ENCODE peak calls at places on chromosomes 3 and 15, in ten cellular contexts. Y is mesendoderm; W is hepatocyte; M is effector memory CD4-positive, alpha-beta T cell; B is tibial nerve; T is CD4-positive, CD25-positive, alpha-beta regulatory T cell; O is mesenchymal stem cell; P is mucosa of descending colon; Q is brain microvascular endothelial cell; E is psoas muscle. R is an unnamed sample. For H3K36me3, the result is how much of the 10 kb centered on the place peaks cover.

GRCh38 chr15:70251246-70251990 is 153.7 kb upstream of the TLE3 start:
- DNase-seq in B (no peak), T (no peak), W (peak), O (no peak), E (no peak), Y (no peak), M (no peak), P (no peak), Q (no peak), R (no peak)

GRCh38 chr3:194869482-194870169 is 183.9 kb downstream of the FAM43A start:
- DNase-seq in T (no peak), O (peak), E (no peak), Q (peak), B (no peak), Y (no peak), W (no peak), M (no peak), P (no peak), R (no peak)

GRCh38 chr15:43520138-43520537 is 2.7 kb downstream of the MAP1A start:
- DNase-seq in P (no peak), Q (no peak), W (no peak), E (no peak), B (no peak), T (no peak), O (no peak), M (no peak), Y (no peak), R (no peak)

GRCh38 chr15:70892912-70893560 is 410 bp downstream of the LRRC49 start:
- DNase-seq in M (no peak), W (peak), O (peak), P (peak), Y (peak), Q (peak), E (no peak), B (no peak), T (no peak), R (no peak)

GRCh38 chr3:149180057-149180573 is 41.5 kb downstream of the CP start:
- DNase-seq in Y (no peak), P (no peak), T (no peak), W (peak), M (no peak), Q (peak), E (peak), O (peak), B (peak), R (no peak)

GRCh38 chr3:128395500-128396125 is 71.1 kb downstream of the DNAJB8 start:
- DNase-seq in O (no peak), Y (peak), B (peak), E (peak), M (no peak), P (no peak), Q (peak), W (no peak), T (no peak), R (no peak)

GRCh38 chr3:116815831-116816588 is 106.4 kb downstream of the TUSC7 start:
- DNase-seq in Y (no peak), E (no peak), O (peak), Q (no peak), M (no peak), T (no peak), P (no peak), W (peak), B (no peak), R (no peak)

GRCh38 chr15:74826372-74826819 is at the start of gene CPLX3:
- DNase-seq in Q (no peak), B (no peak), T (no peak), M (no peak), Y (no peak), O (peak), E (peak), W (peak), P (peak), R (peak)

GRCh38 chr3:51777985-51778384 is 1.1 kb downstream of the IQCF6 start:
- DNase-seq in E (peak), O (no peak), B (no peak), W (no peak), T (no peak), P (no peak), Q (no peak), Y (no peak), M (no peak), R (no peak)

GRCh38 chr15:57198654-57199241 is 177.6 kb upstream of the CGNL1 start:
- DNase-seq in B (no peak), Q (no peak), P (no peak), W (no peak), Y (peak), O (no peak), T (no peak), E (no peak), M (no peak), R (no peak)

GRCh38 chr15:69997701-69998273 is 99.9 kb downstream of the TLE3 start:
- DNase-seq in O (peak), W (peak), Q (peak), E (peak), B (no peak), T (no peak), Y (no peak), P (peak), M (no peak), R (no peak)

GRCh38 chr3:129605593-129606521 is 619 bp downstream of the PLXND1 start:
- DNase-seq in M (no peak), W (peak), Q (no peak), O (peak), P (peak), B (peak), Y (peak), T (peak), E (peak), R (peak)

GRCh38 chr3:114212646-114213045 is 24.7 kb downstream of the ZNF80 start:
- DNase-seq in B (no peak), T (no peak), O (no peak), W (no peak), Y (peak), Q (no peak), P (no peak), E (no peak), M (no peak), R (no peak)

GRCh38 chr3:31724681-31725080 is 192.0 kb downstream of the STT3B start:
- DNase-seq in Y (peak), O (peak), T (peak), W (peak), E (no peak), M (no peak), P (no peak), Q (no peak), B (no peak), R (no peak)

GRCh38 chr3:138646008-138646407 is 37.4 kb downstream of the FAIM start:
- DNase-seq in B (no peak), M (no peak), E (no peak), T (no peak), W (no peak), P (no peak), Y (no peak), O (no peak), Q (no peak), R (no peak)

GRCh38 chr3:158651192-158651591 is 6.9 kb downstream of the GFM1 start:
- DNase-seq in O (no peak), E (no peak), W (no peak), M (no peak), Y (no peak), T (no peak), P (no peak), Q (no peak), B (no peak), R (no peak)

GRCh38 chr3:96813820-96814580 is 394 bp upstream of the EPHA6 start:
- DNase-seq in E (peak), T (peak), Y (peak), P (peak), O (peak), Q (peak), M (no peak), W (peak), B (no peak), R (no peak)

GRCh38 chr3:18988619-18989229 is 159.6 kb upstream of the KCNH8 start:
- DNase-seq in Y (peak), Q (no peak), O (peak), W (peak), T (peak), M (no peak), E (no peak), P (no peak), B (no peak), R (no peak)

GRCh38 chr3:139319428-139320402 is 24.1 kb upstream of the MRPS22 start:
- DNase-seq in P (no peak), T (no peak), E (no peak), Q (no peak), M (no peak), O (no peak), B (no peak), W (no peak), Y (peak), R (no peak)

GRCh38 chr15:77543159-77543882 is 89.4 kb downstream of the LINGO1 start:
- DNase-seq in E (peak), B (peak), M (peak), Q (peak), Y (peak), P (peak), O (peak), T (peak), W (peak), R (peak)

GRCh38 chr3:152960684-152961083 is 125.8 kb downstream of the P2RY1 start:
- DNase-seq in Y (no peak), B (no peak), W (no peak), P (no peak), E (no peak), Q (no peak), O (no peak), M (no peak), T (no peak), R (no peak)

GRCh38 chr3:160857476-160857875 is 101.4 kb downstream of the PPM1L start:
- DNase-seq in Q (no peak), W (no peak), O (no peak), E (no peak), Y (no peak), B (no peak), P (no peak), M (no peak), T (no peak), R (no peak)

GRCh38 chr3:30073622-30074021 is 532.8 kb upstream of the TGFBR2 start:
- DNase-seq in P (no peak), M (no peak), W (peak), Q (no peak), T (no peak), Y (no peak), B (no peak), E (no peak), O (peak), R (no peak)

GRCh38 chr3:49840371-49840770 is 16.0 kb downstream of the TRAIP start:
- DNase-seq in Y (no peak), M (no peak), E (no peak), Q (no peak), T (no peak), W (no peak), P (no peak), B (no peak), O (no peak), R (no peak)

GRCh38 chr3:195458188-195458800 is 15.5 kb upstream of the ACAP2 start:
- DNase-seq in B (no peak), W (no peak), E (no peak), M (no peak), T (peak), Y (no peak), O (peak), P (no peak), Q (no peak), R (peak)

GRCh38 chr3:59318881-59319280 is 269.1 kb upstream of the CFAP20DC start:
- DNase-seq in E (no peak), T (no peak), B (no peak), M (no peak), P (no peak), Y (no peak), O (no peak), Q (peak), W (no peak), R (no peak)

GRCh38 chr3:43152649-43153048 is 46.8 kb upstream of the POMGNT2 start:
- DNase-seq in B (no peak), E (no peak), P (no peak), T (no peak), W (peak), Y (no peak), Q (no peak), O (peak), M (no peak), R (no peak)

GRCh38 chr15:70447511-70447910 is 315.8 kb downstream of the UACA start:
- DNase-seq in Y (no peak), O (no peak), M (no peak), W (no peak), E (no peak), Q (no peak), T (peak), B (no peak), P (no peak), R (no peak)

GRCh38 chr15:63372753-63373152 is 8.9 kb downstream of the CA12 start:
- DNase-seq in M (no peak), Y (no peak), Q (no peak), E (no peak), O (peak), W (no peak), T (no peak), B (no peak), P (no peak), R (no peak)

GRCh38 chr15:72784233-72784876 is 797 bp upstream of the ADPGK start:
- DNase-seq in M (no peak), Q (peak), E (no peak), Y (peak), B (no peak), W (peak), O (peak), T (peak), P (no peak), R (no peak)

DNA sequence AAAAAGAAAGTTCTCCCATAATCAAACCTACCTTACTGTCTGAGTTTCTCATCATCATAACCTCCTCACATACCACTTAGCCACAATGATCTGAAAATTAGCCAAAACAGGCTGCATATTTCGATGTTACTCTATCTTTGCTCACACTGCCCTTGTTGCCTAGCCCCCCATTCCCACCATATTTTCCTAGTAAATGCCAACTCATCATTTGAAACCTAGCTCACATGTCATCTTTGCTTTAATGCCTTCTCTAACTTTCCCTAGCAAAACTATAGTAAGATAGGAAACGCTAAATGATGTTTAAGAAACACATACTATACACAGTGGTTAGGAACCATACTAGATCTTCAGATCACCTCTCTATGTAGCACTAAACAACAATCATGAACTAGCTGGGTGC is 64.9 kb downstream of the INO80 start:
- DNase-seq in Q (no peak), M (no peak), Y (no peak), B (no peak), P (no peak), E (no peak), T (no peak), O (no peak), W (no peak), R (no peak)
- H3K36me3 ChIP-seq in Q (half or more), M (half or more), Y (under half), B (half or more), P (under half), E (under half), T (half or more), O (under half), W (under half), R (under half)

GRCh38 chr3:38006445-38006995 is 15.9 kb downstream of the VILL start:
- DNase-seq in P (peak), Y (no peak), O (no peak), E (no peak), B (no peak), M (no peak), W (no peak), Q (no peak), T (no peak), R (no peak)

GRCh38 chr3:38007754-38008090 is 17.1 kb downstream of the VILL start:
- DNase-seq in Y (no peak), B (no peak), E (no peak), Q (no peak), O (no peak), M (no peak), T (no peak), W (no peak), P (peak), R (no peak)

GRCh38 chr3:38008971-38009580 is 18.5 kb downstream of the VILL start:
- DNase-seq in Y (no peak), P (peak), M (no peak), E (no peak), B (no peak), Q (no peak), T (no peak), W (no peak), O (no peak), R (no peak)

GRCh38 chr3:38009807-38010591 is 19.4 kb downstream of the VILL start:
- DNase-seq in W (no peak), O (no peak), B (no peak), Q (no peak), M (no peak), P (peak), E (no peak), T (no peak), Y (no peak), R (no peak)

GRCh38 chr3:38008191-38008701 is 17.7 kb downstream of the VILL start:
- DNase-seq in O (no peak), W (no peak), T (no peak), Q (no peak), P (peak), E (no peak), M (no peak), B (no peak), Y (no peak), R (no peak)
- H3K36me3 ChIP-seq in O (half or more), W (under half), T (under half), Q (under half), P (under half), E (under half), M (under half), B (half or more), Y (under half), R (under half)

GRCh38 chr3:10272977-10273376 is 19.8 kb downstream of the GHRL start:
- DNase-seq in Q (no peak), T (no peak), E (no peak), W (no peak), P (no peak), M (no peak), O (no peak), Y (no peak), B (no peak), R (no peak)
- H3K36me3 ChIP-seq in Q (under half), T (half or more), E (under half), W (under half), P (under half), M (half or more), O (half or more), Y (under half), B (half or more), R (under half)

DNA sequence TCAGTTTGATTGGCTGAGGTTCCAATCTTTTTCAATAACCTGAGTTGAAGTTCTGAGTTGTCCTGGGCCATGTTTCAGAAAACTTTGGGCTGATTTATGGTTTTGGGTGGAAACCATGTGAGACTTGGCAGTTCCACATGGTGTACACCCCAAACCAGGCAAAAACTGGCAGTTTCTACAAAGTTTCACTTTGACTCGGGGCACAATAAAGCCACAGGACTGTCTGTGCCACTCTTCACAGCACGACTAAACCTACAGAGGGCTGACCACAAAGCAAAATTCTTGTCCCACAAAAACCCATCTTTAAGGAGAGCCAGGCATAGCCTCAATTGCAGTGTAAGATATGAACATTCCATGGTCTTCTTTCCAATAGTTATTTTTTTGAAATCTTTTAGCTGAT is 155.0 kb downstream of the DUT start:
- DNase-seq in E (no peak), Y (no peak), P (no peak), W (no peak), O (no peak), B (no peak), Q (no peak), M (no peak), T (peak), R (no peak)
- H3K36me3 ChIP-seq in E (under half), Y (under half), P (under half), W (under half), O (under half), B (half or more), Q (half or more), M (under half), T (under half), R (under half)

GRCh38 chr15:62272290-62272689 is 107.2 kb upstream of the C2CD4B start:
- DNase-seq in M (no peak), E (no peak), B (no peak), O (no peak), W (no peak), Q (no peak), T (no peak), Y (no peak), P (no peak), R (no peak)
- H3K36me3 ChIP-seq in M (under half), E (under half), B (under half), O (under half), W (under half), Q (under half), T (under half), Y (under half), P (under half), R (under half)

DNA sequence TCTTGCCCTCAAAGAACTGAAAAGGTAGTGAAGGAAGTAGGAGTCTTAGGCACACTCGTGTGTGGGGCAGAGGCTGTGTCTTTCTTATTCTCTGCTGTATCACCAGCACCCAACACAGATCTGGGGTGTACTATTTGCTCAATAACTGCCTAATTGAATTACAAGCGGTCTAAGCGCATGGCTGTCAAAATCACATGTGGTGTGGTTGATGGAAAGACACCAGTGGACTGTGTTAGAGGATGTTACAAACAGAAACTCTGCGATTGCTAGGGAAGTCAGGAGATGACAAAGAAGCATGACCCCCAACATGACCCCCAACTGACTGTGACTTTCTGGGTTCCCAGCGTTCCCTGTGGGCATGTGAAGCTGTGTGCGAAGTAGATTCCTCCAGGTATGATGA is 32.0 kb downstream of the ATG7 start:
- DNase-seq in B (no peak), T (no peak), E (no peak), Y (no peak), M (no peak), Q (no peak), W (no peak), P (no peak), O (no peak), R (no peak)
- H3K36me3 ChIP-seq in B (half or more), T (half or more), E (under half), Y (under half), M (half or more), Q (under half), W (under half), P (under half), O (under half), R (under half)

GRCh38 chr3:55471084-55471483 is 16.0 kb downstream of the WNT5A start:
- DNase-seq in P (no peak), Y (no peak), M (no peak), E (no peak), W (no peak), B (no peak), Q (no peak), T (no peak), O (no peak), R (no peak)

GRCh38 chr3:55476515-55476914 is 10.6 kb downstream of the WNT5A start:
- DNase-seq in M (no peak), Y (no peak), T (no peak), E (no peak), P (no peak), B (no peak), W (no peak), Q (peak), O (peak), R (no peak)

GRCh38 chr3:55471522-55472280 is 15.4 kb downstream of the WNT5A start:
- DNase-seq in B (no peak), M (no peak), Q (no peak), Y (no peak), T (no peak), W (no peak), O (no peak), P (no peak), E (no peak), R (no peak)

GRCh38 chr3:55473788-55474187 is 13.3 kb downstream of the WNT5A start:
- DNase-seq in Q (no peak), B (no peak), O (no peak), P (no peak), Y (no peak), E (no peak), W (no peak), M (no peak), T (no peak), R (no peak)

GRCh38 chr3:55474213-55474632 is 12.9 kb downstream of the WNT5A start:
- DNase-seq in P (peak), E (no peak), Y (no peak), Q (no peak), T (no peak), O (no peak), W (no peak), M (no peak), B (no peak), R (no peak)
- H3K36me3 ChIP-seq in P (under half), E (under half), Y (under half), Q (under half), T (under half), O (under half), W (under half), M (under half), B (under half), R (under half)

R was measured in CD8-positive, alpha-beta memory T cell.